ENCODE peak calls at places on chromosomes 1 and 21, in six cellular contexts. B, L, J, R, C and A are unnamed samples.

GRCh38 chr1:221719987-221720386 is 21.9 kb downstream of the DUSP10 start:
- DNase-seq in B (no peak), R (no peak), J (no peak), L (no peak), C (no peak), A (no peak)

GRCh38 chr1:106986603-106987002 is 69.9 kb upstream of the PRMT6 start:
- DNase-seq in J (no peak), B (no peak), L (no peak), C (no peak), R (no peak), A (no peak)

GRCh38 chr21:15820327-15820726 is 90.5 kb downstream of the USP25 start:
- DNase-seq in L (no peak), J (no peak), R (no peak), C (no peak), B (no peak), A (no peak)

GRCh38 chr21:40671721-40672120 is 175.2 kb downstream of the DSCAM start:
- DNase-seq in R (no peak), C (no peak), L (no peak), J (no peak), B (no peak), A (no peak)

GRCh38 chr1:112245114-112245513 is 150.9 kb upstream of the CTTNBP2NL start:
- DNase-seq in L (no peak), B (no peak), C (no peak), J (no peak), R (no peak), A (no peak)

GRCh38 chr1:6770727-6771567 is 14.3 kb upstream of the CAMTA1 start:
- DNase-seq in L (no peak), J (no peak), C (peak; percentile 59), R (no peak), B (no peak), A (no peak)

GRCh38 chr21:32886339-32886738 is 114.8 kb upstream of the PAXBP1 start:
- DNase-seq in L (no peak), C (no peak), B (no peak), R (no peak), J (peak; percentile 30), A (no peak)

GRCh38 chr1:201481004-201481380 is 12.0 kb upstream of the PHLDA3 start:
- DNase-seq in J (no peak), R (no peak), L (no peak), C (no peak), B (no peak), A (no peak)

GRCh38 chr1:110348771-110349170 is 9.6 kb downstream of the RBM15 start:
- DNase-seq in B (no peak), J (no peak), R (no peak), L (no peak), C (no peak), A (no peak)

GRCh38 chr1:2804628-2805351 is 3.3 kb upstream of the TTC34 start:
- DNase-seq in R (no peak), B (no peak), J (no peak), L (no peak), C (no peak), A (no peak)

GRCh38 chr1:3814065-3814464 is 17.8 kb upstream of the LRRC47 start:
- DNase-seq in L (no peak), J (no peak), R (no peak), C (no peak), B (no peak), A (no peak)

GRCh38 chr1:219555031-219555667 is 57.8 kb downstream of the ZC3H11B start:
- DNase-seq in C (peak; percentile 31), L (no peak), J (no peak), B (no peak), R (no peak), A (no peak)

GRCh38 chr21:36321325-36322082 is 1.5 kb downstream of the MORC3 start:
- DNase-seq in L (peak; percentile 23), R (no peak), C (peak; percentile 13), B (no peak), J (peak; percentile 20), A (no peak)

GRCh38 chr1:110425611-110426152 is 18.2 kb upstream of the LAMTOR5 start:
- DNase-seq in C (no peak), B (no peak), R (no peak), J (no peak), L (no peak), A (no peak)

GRCh38 chr21:36773111-36773510 is 74.2 kb downstream of the SIM2 start:
- DNase-seq in C (peak; percentile 34), L (no peak), B (peak; percentile 46), J (no peak), R (no peak), A (no peak)

GRCh38 chr1:99507906-99508732 is 137.8 kb upstream of the PALMD start:
- DNase-seq in R (no peak), B (no peak), C (no peak), L (no peak), J (no peak), A (no peak)

GRCh38 chr1:1942753-1943656 is 23.9 kb upstream of the TMEM52 start:
- DNase-seq in L (no peak), B (no peak), C (no peak), J (no peak), R (no peak), A (no peak)

GRCh38 chr1:84929581-84929980 is 36.6 kb upstream of the LPAR3 start:
- DNase-seq in B (no peak), L (no peak), R (no peak), J (no peak), C (no peak), A (no peak)

GRCh38 chr1:160544647-160545046 is 21.6 kb upstream of the SLAMF6 start:
- DNase-seq in C (peak; percentile 40), B (no peak), J (peak; percentile 52), L (no peak), R (no peak), A (no peak)

GRCh38 chr1:66791621-66792610 is 9.2 kb downstream of the INSL5 start:
- DNase-seq in J (no peak), R (no peak), L (no peak), B (no peak), C (no peak), A (no peak)

GRCh38 chr1:81157686-81158085 is 643.0 kb upstream of the ADGRL2 start:
- DNase-seq in R (no peak), J (no peak), L (no peak), B (no peak), C (no peak), A (no peak)

GRCh38 chr1:109771712-109772657 is 8.3 kb upstream of the EPS8L3 start:
- DNase-seq in B (no peak), L (no peak), R (no peak), J (no peak), C (no peak), A (no peak)

GRCh38 chr1:224922404-224923164 is 6.9 kb upstream of the DNAH14 start:
- DNase-seq in R (no peak), J (no peak), B (no peak), L (peak; percentile 52), C (peak; percentile 57), A (no peak)

GRCh38 chr1:6359568-6360496 is 33.7 kb downstream of the ACOT7 start:
- DNase-seq in J (peak; percentile 47), R (peak; percentile 30), L (peak; percentile 56), C (peak; percentile 91), B (no peak), A (peak; percentile 33)

GRCh38 chr21:20083336-20083735 is 914.9 kb upstream of the NCAM2 start:
- DNase-seq in R (no peak), J (no peak), B (no peak), C (no peak), L (no peak), A (no peak)

GRCh38 chr21:20083925-20084324 is 914.3 kb upstream of the NCAM2 start:
- DNase-seq in J (no peak), B (no peak), C (no peak), L (no peak), R (no peak), A (no peak)

DNA sequence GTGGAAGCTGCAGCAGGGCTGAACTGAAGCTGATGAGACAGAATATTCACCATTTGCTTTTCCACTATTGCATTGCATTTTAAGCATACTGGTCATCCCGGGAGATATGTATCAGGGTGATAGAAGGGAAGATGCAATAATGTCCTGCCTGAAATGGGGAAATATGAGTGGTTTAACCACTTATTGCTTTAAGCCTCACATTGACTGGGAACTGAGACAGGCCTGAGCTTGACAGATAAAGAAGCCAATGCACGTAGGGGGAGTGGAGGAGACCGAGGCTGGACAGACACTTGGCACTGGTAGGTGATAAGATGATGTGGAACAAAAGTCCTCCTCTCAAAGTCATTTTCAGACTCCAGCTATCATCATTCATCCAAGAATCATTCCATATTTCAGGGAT is 911.7 kb upstream of the NCAM2 start:
- DNase-seq in L (no peak), R (no peak), C (no peak), J (no peak), B (no peak), A (no peak)
- H3K9me3 ChIP-seq in L (no peaks in the 10 kb centered on the region), R (no peaks in the 10 kb centered on the region), C (no peaks in the 10 kb centered on the region), J (peaks cover 8% of the 10 kb centered on the region), B (no peaks in the 10 kb centered on the region), A (peaks cover 2% of the 10 kb centered on the region)

GRCh38 chr1:11504599-11504998 is 25.6 kb downstream of the DISP3 start:
- DNase-seq in J (no peak), C (no peak), L (no peak), B (no peak), R (no peak), A (no peak)
- H3K9me3 ChIP-seq in J (peaks cover 34% of the 10 kb centered on the region), C (peaks cover 23% of the 10 kb centered on the region), L (no peaks in the 10 kb centered on the region), B (peaks cover 21% of the 10 kb centered on the region), R (peaks cover 10% of the 10 kb centered on the region), A (no peaks in the 10 kb centered on the region)

GRCh38 chr1:71228727-71229371 is 148.0 kb upstream of the ZRANB2 start:
- DNase-seq in B (no peak), J (no peak), C (peak; percentile 22), L (peak; percentile 34), R (no peak), A (no peak)
- H3K9me3 ChIP-seq in B (no peaks in the 10 kb centered on the region), J (no peaks in the 10 kb centered on the region), C (no peaks in the 10 kb centered on the region), L (no peaks in the 10 kb centered on the region), R (no peaks in the 10 kb centered on the region), A (peaks cover 2% of the 10 kb centered on the region)

GRCh38 chr1:198206292-198206691 is 49.5 kb downstream of the NEK7 start:
- DNase-seq in B (no peak), L (no peak), R (no peak), J (no peak), C (no peak), A (no peak)

GRCh38 chr1:198212126-198212525 is 55.3 kb downstream of the NEK7 start:
- DNase-seq in L (no peak), C (no peak), R (no peak), B (no peak), J (no peak), A (no peak)

GRCh38 chr1:198212675-198213074 is 55.9 kb downstream of the NEK7 start:
- DNase-seq in B (no peak), R (no peak), L (no peak), J (no peak), C (no peak), A (no peak)

GRCh38 chr1:198214924-198215323 is 58.1 kb downstream of the NEK7 start:
- DNase-seq in J (no peak), L (no peak), R (no peak), B (no peak), C (no peak), A (no peak)

DNA sequence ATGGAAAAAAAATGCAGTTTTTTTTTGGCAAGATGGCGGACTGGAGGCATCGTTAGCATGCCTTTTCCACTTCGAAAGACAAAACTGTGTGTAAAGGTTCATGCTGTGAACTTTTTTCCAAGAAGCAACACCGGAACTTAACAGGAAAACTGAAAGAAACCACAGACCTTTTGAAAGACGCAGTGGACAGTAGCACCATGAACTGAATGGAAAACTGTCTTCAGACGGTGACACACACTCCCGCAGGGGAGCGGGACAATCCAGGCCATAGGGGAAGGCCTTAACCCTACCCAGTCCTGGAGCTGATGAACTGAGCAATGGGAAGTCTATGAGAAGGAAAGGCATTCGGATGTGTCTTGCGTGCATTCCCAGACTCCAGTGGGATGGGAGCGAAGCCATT is 54.9 kb downstream of the NEK7 start:
- DNase-seq in L (no peak), J (no peak), C (no peak), R (no peak), B (no peak), A (no peak)
- H3K9me3 ChIP-seq in L (no peaks in the 10 kb centered on the region), J (peaks cover 14% of the 10 kb centered on the region), C (peaks cover 6% of the 10 kb centered on the region), R (no peaks in the 10 kb centered on the region), B (peaks cover 11% of the 10 kb centered on the region), A (peaks cover 5% of the 10 kb centered on the region)